ENCODE peak calls at places on chromosome 12, in five cellular contexts. F, T, W, P and C are unnamed samples.

GRCh38 chr12:112020947-112021457 is 7.8 kb downstream of the ERP29 start:
- DNase-seq in F (no peak), T (no peak), W (no peak), P (no peak), C (no peak)

GRCh38 chr12:68636268-68636667 is 25.6 kb downstream of the RAP1B start:
- DNase-seq in F (no peak), T (no peak), W (no peak), P (no peak), C (no peak)

GRCh38 chr12:119696943-119697342 is 29.0 kb downstream of the PRKAB1 start:
- DNase-seq in F (no peak), T (no peak), W (no peak), P (no peak), C (no peak)

GRCh38 chr12:19031032-19031431 is 98.5 kb upstream of the PLEKHA5 start:
- DNase-seq in F (no peak), T (no peak), W (no peak), P (no peak), C (no peak)

GRCh38 chr12:19038210-19038609 is 91.3 kb upstream of the PLEKHA5 start:
- DNase-seq in F (no peak), T (no peak), W (no peak), P (no peak), C (no peak)

GRCh38 chr12:10968765-10969456 is 17.8 kb downstream of the TAS2R50 start:
- DNase-seq in F (no peak), T (peak), W (peak), P (no peak), C (peak)

GRCh38 chr12:110880651-110881050 is 33.9 kb downstream of the CCDC63 start:
- DNase-seq in F (no peak), T (no peak), W (no peak), P (no peak), C (no peak)

GRCh38 chr12:96070670-96071279 is 35.4 kb upstream of the LTA4H start:
- DNase-seq in F (no peak), T (no peak), W (no peak), P (peak), C (no peak)

DNA sequence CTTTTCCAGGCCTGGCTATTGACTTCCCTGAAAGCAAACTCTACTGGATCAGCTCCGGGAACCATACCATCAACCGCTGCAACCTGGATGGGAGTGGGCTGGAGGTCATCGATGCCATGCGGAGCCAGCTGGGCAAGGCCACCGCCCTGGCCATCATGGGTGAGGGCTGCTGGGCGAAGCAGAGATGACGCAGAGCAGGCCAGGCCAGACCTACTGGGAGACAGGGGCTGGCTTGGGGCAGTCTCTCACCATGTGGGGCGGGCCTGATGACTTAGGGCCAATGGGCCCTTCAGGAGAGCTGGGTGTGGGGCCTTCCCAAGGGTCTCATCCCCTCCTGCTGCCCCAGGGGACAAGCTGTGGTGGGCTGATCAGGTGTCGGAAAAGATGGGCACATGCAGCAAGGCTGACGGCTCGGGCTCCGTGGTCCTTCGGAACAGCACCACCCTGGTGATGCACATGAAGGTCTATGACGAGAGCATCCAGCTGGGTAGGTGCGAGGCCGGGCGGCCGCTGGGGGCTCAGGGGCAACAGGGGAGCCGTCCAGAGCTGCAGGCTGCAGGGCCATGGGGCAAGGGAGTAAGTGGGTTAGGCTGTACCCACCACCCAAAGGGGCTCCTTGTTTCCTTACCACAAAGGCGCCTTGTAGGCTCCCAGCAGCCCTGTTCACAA is 33.0 kb upstream of the LRP1-AS start:
- DNase-seq in F (peak), T (no peak), W (no peak), P (no peak), C (no peak)
- H3K27ac ChIP-seq in F (no peak), T (no peak), W (no peak), P (no peak), C (peak)

GRCh38 chr12:108724890-108725151 is 6.5 kb downstream of the CORO1C start:
- DNase-seq in F (no peak), T (no peak), W (no peak), P (no peak), C (no peak)
- TF ChIP-seq CTCF in F (no peak), T (no peak), W (no peak), P (no peak), C (no peak)

DNA sequence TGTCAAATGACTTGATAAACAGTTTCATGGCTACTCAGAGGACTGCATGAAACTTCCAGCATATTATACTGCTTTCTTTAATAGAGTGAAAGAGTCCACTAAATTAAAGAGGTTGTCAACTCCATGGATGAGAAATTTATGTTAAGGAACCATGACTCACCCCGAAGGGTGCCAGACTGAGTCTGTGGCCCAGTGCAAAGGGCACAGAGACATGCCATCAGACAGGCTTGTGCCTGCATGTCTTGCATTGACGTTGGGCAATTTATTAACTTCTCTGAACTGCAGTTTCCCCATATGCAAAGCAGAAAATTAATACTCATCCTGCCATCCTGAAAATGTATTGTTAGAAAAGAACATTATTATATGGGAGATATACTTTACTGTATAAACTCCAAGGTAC is 382.4 kb downstream of the APAF1 start:
- DNase-seq in F (no peak), T (no peak), W (peak), P (no peak), C (no peak)
- H3K27ac ChIP-seq in F (no peak), T (no peak), W (no peak), P (no peak), C (no peak)

GRCh38 chr12:4383304-4383865 is 3.9 kb upstream of the FGF23 start:
- DNase-seq in F (no peak), T (no peak), W (no peak), P (peak), C (no peak)
- TF ChIP-seq CTCF in F (no peak), T (no peak), W (no peak), P (no peak), C (no peak)

DNA sequence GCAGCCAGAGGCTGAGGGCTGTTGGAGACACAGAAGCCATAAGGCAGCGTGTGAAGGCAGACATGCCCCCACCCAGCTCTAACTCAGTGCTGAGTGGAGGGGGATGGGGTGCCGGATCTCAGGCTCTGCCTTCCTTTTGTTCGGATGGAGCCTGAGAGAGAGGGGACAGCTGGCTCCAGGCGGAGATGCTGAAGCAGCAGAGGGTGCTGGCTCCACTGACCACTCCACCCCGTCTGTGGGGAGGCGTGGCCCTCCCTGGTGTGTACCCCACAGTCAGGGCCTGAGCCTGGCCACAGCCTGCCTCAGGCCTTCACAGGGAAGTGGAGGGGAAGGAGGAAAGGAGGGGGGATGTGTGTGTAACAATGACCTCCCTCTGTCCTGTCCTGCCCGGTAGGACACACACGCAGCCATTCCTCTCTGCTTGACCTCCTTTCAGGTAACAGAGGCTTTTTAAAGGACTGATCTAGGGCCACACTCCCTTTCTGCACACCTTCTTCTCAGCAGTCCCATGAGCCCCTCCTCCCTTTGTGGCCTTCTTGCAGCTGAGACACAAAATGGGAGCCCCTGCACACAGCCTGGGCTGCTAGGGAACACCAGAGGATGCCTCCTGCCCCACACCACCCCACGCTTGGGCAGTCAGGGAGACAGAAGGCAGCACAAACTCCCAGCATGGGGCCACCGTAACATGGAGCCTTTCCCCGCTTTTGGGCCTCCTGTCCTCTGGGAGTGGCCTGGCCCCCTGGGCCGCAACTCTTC is 9.6 kb upstream of the ENDOU start:
- DNase-seq in F (peak), T (no peak), W (no peak), P (peak), C (no peak)
- H3K27ac ChIP-seq in F (no peak), T (no peak), W (no peak), P (no peak), C (no peak)

GRCh38 chr12:94379479-94380113 is 80.1 kb downstream of the CEP83 start:
- DNase-seq in F (no peak), T (no peak), W (no peak), P (no peak), C (no peak)

GRCh38 chr12:94377599-94377998 is 82.1 kb downstream of the CEP83 start:
- DNase-seq in F (no peak), T (no peak), W (no peak), P (no peak), C (no peak)

GRCh38 chr12:94386422-94386821 is 73.2 kb downstream of the CEP83 start:
- DNase-seq in F (no peak), T (peak), W (peak), P (peak), C (no peak)

GRCh38 chr12:94384030-94384429 is 75.6 kb downstream of the CEP83 start:
- DNase-seq in F (no peak), T (no peak), W (no peak), P (no peak), C (no peak)

DNA sequence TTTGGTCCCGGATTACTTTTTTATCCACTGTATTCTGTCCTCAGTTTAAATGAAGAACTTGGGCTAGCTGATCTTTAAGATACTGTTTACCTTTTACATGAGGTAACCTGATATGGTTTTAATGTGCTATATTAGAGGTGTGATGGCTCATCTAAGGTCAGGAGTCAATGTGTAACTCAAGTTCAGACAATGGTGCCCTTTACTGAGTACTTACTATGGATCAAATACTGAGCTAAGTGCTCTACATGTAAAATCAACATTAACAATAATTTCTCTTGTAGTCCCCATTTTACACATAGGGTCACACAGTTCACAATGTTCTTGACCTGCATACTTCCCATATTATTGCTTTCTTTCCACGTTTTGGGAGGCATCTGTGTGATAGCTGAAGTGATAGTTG is 79.2 kb downstream of the CEP83 start:
- DNase-seq in F (no peak), T (no peak), W (no peak), P (no peak), C (no peak)
- TF ChIP-seq CTCF in F (no peak), T (no peak), W (no peak), P (no peak), C (no peak)